ENCODE peak calls at places on chromosome 14, in eight cellular contexts. H is cardiac muscle cell, D is tibial artery, X is brain microvascular endothelial cell, V is BJ, U is glutamatergic neuron, E is upper lobe of left lung, C is HCT116. Z is an unnamed sample.

GRCh38 chr14:95310635-95311380 is 8.9 kb downstream of the CLMN start:
- DNase-seq in C (no peak), X (no peak), D (no peak), V (no peak), U (no peak), E (no peak), H (no peak), Z (no peak)

GRCh38 chr14:92651106-92651792 is 97.2 kb downstream of the LGMN start:
- DNase-seq in D (no peak), U (no peak), C (no peak), V (no peak), E (peak; percentile 80), H (peak; percentile 45), X (no peak), Z (no peak)

GRCh38 chr14:101507306-101508150 is 53.8 kb upstream of the DIO3 start:
- DNase-seq in C (no peak), D (peak; percentile 17), U (peak; percentile 13), E (peak; percentile 12), V (no peak), H (no peak), X (no peak), Z (no peak)

GRCh38 chr14:38207342-38207741 is 362 bp upstream of the SSTR1 start:
- DNase-seq in E (no peak), X (no peak), V (no peak), U (no peak), C (no peak), H (peak; percentile 9), D (no peak), Z (no peak)

GRCh38 chr14:42499137-42499536 is 892.5 kb downstream of the LRFN5 start:
- DNase-seq in D (no peak), H (no peak), V (no peak), C (no peak), X (no peak), E (no peak), U (no peak), Z (no peak)

GRCh38 chr14:100306256-100306505 is at the start of gene SLC25A29:
- DNase-seq in H (no peak), C (no peak), X (no peak), V (no peak), D (no peak), E (no peak), U (no peak), Z (no peak)

GRCh38 chr14:55600784-55601561 is 21.0 kb downstream of the KTN1 start:
- DNase-seq in C (no peak), H (peak; percentile 50), E (no peak), V (peak; percentile 27), U (no peak), D (no peak), X (no peak), Z (no peak)

GRCh38 chr14:23182372-23183014 is 967 bp downstream of the SLC7A8 start:
- DNase-seq in D (peak; percentile 55), V (no peak), U (peak; percentile 42), X (no peak), C (peak; percentile 12), H (no peak), E (peak; percentile 82), Z (peak; percentile 58)

GRCh38 chr14:21087294-21088091 is 11.0 kb downstream of the ZNF219 start:
- DNase-seq in H (peak; percentile 94), D (no peak), E (no peak), U (no peak), V (peak; percentile 76), X (peak; percentile 95), C (no peak), Z (no peak)

GRCh38 chr14:70032447-70032846 is 153.2 kb downstream of the SMOC1 start:
- DNase-seq in H (no peak), E (no peak), C (no peak), X (no peak), U (no peak), V (no peak), D (no peak), Z (no peak)

GRCh38 chr14:101577221-101577909 is 16.1 kb downstream of the DIO3 start:
- DNase-seq in D (no peak), X (no peak), H (no peak), E (no peak), C (no peak), V (no peak), U (no peak), Z (no peak)

GRCh38 chr14:69726761-69727511 is 40.0 kb upstream of the SRSF5 start:
- DNase-seq in X (peak; percentile 53), C (no peak), H (peak; percentile 89), V (no peak), U (peak; percentile 90), E (peak; percentile 82), D (peak; percentile 75), Z (peak; percentile 70)

GRCh38 chr14:56874375-56874774 is 64.1 kb upstream of the OTX2 start:
- DNase-seq in D (no peak), X (no peak), V (no peak), H (no peak), E (peak; percentile 23), U (peak; percentile 39), C (peak; percentile 26), Z (no peak)

GRCh38 chr14:33218030-33218429 is 279.4 kb downstream of the NPAS3 start:
- DNase-seq in D (no peak), E (no peak), U (no peak), C (no peak), X (no peak), H (no peak), V (no peak), Z (no peak)

GRCh38 chr14:91012050-91012449 is 48.4 kb downstream of the RPS6KA5 start:
- DNase-seq in E (no peak), C (no peak), H (no peak), V (no peak), U (no peak), X (no peak), D (no peak), Z (no peak)

GRCh38 chr14:21711360-21711961 is 37.8 kb upstream of the OR4E1 start:
- DNase-seq in H (peak; percentile 69), U (no peak), X (peak; percentile 59), D (no peak), C (peak; percentile 26), V (no peak), E (no peak), Z (no peak)

GRCh38 chr14:90510208-90510607 is 113.4 kb downstream of the CALM1 start:
- DNase-seq in E (peak; percentile 51), H (no peak), X (no peak), V (no peak), U (no peak), D (no peak), C (no peak), Z (no peak)

GRCh38 chr14:95236221-95236620 is 78.9 kb upstream of the DICER1 start:
- DNase-seq in H (no peak), E (no peak), C (no peak), D (no peak), V (no peak), U (no peak), X (no peak), Z (no peak)

GRCh38 chr14:65620195-65620594 is 207.7 kb downstream of the FUT8 start:
- DNase-seq in V (no peak), D (no peak), X (no peak), E (no peak), U (no peak), H (peak; percentile 6), C (no peak), Z (no peak)
- TF ChIP-seq CTCF in V (no peak), D (no peak), X (no peak), E (no peak), U (no peak), H (no peak), C (no peak), Z (no peak)

GRCh38 chr14:68656452-68656851 is 136.4 kb downstream of the ZFP36L1 start:
- DNase-seq in C (no peak), V (no peak), D (no peak), E (no peak), X (no peak), H (no peak), U (no peak), Z (no peak)

GRCh38 chr14:68657300-68658028 is 135.4 kb downstream of the ZFP36L1 start:
- DNase-seq in V (no peak), D (no peak), C (no peak), H (no peak), E (no peak), U (no peak), X (no peak), Z (no peak)

GRCh38 chr14:68654471-68654941 is 138.4 kb downstream of the ZFP36L1 start:
- DNase-seq in H (peak; percentile 57), V (no peak), E (no peak), X (no peak), U (no peak), D (no peak), C (no peak), Z (no peak)

GRCh38 chr14:68655021-68655811 is 137.7 kb downstream of the ZFP36L1 start:
- DNase-seq in U (no peak), X (no peak), H (peak; percentile 72), D (no peak), V (no peak), C (no peak), E (no peak), Z (peak; percentile 42)

DNA sequence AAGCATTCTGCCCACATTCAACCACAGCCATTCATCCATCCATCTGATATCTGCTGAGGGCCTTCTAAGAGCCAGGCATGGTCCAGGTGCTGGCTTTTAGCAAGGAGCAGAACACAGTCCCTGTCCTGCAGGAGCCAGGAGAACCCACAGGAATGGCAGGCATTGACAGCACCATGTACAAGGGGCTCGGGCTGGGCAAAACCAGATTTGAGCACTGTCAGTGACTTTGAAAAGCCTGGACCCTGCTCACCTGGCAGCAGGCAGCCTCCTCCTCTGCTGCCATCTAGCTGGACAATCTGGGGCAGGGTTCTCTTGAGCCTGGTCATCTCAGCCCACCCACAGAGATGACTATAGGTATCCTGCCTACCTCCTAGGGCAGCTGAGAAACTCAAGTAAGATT is 136.9 kb downstream of the ZFP36L1 start:
- DNase-seq in E (no peak), X (no peak), H (no peak), V (no peak), C (peak; percentile 18), D (no peak), U (no peak), Z (no peak)
- TF ChIP-seq CTCF in E (no peak), X (peak; percentile 26), H (no peak), V (peak; percentile 16), C (peak; percentile 39), D (peak; percentile 4), U (no peak), Z (no peak)

DNA sequence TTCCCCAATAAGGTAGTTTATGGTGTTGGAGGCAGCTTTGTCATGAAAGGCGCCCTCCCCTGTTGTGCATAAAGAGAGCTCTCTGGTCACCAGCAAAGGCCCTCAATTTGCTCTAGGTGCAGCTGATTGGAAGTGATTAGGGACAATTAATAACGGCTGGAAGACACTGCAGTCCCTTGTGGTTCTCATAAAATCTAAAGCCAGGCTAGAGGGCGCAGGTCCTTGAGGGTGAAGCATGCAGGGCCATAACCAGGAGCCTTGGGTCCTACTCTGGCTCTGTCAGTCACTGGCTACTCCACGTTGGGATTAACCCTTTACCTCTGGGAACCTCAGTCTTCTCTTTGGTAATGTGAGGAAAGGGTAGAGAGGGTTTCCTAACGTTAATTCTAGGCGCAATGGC is 1.9 kb downstream of the DAAM1 start:
- DNase-seq in X (no peak), C (no peak), H (peak; percentile 25), U (peak; percentile 43), E (no peak), V (no peak), D (no peak), Z (no peak)
- TF ChIP-seq CTCF in X (peak; percentile 29), C (peak; percentile 15), H (peak; percentile 24), U (no peak), E (no peak), V (peak; percentile 21), D (no peak), Z (no peak)

DNA sequence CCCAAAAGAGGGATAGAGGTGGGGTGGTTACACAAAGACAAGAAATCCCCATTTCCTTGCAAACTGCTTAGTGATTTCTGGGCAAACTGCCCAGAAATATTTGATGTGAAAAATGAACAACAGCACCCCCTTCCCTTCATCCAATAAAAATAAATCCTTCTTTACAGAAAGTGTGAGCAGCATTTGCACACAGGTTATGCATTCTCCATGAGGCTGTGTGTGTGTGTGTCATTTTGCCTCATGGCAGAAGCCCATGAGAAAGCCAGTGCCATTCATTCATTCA is 17.2 kb upstream of the NRXN3 start:
- DNase-seq in H (peak; percentile 27), X (no peak), V (no peak), C (no peak), E (no peak), D (no peak), U (no peak), Z (no peak)
- TF ChIP-seq CTCF in H (no peak), X (no peak), V (no peak), C (no peak), E (no peak), D (no peak), U (no peak), Z (no peak)